ENCODE peak calls at places on chromosomes 11 and 22, in seven cellular contexts. One of them, this sample, is unnamed.

GRCh38 chr22:36226189-36226588 is 13.1 kb downstream of the APOL2 start:
- DNase-seq in WTC11: no peak
- DNase-seq in heart left ventricle: no peak
- DNase-seq in colonic mucosa: no peak
- DNase-seq in fibroblast of mammary gland: no peak
- DNase-seq in fibroblast of lung: no peak
- DNase-seq in mammary epithelial cell: no peak
- DNase-seq in this sample: no peak

GRCh38 chr11:47590026-47590861 is 3.8 kb downstream of the FAM180B start:
- DNase-seq in fibroblast of mammary gland: no peak
- DNase-seq in fibroblast of lung: peak; percentile 25
- DNase-seq in mammary epithelial cell: no peak
- DNase-seq in WTC11: peak; percentile 60
- DNase-seq in colonic mucosa: no peak
- DNase-seq in heart left ventricle: no peak
- DNase-seq in this sample: no peak

GRCh38 chr11:74909812-74910211 is 39.1 kb downstream of the XRRA1 start:
- DNase-seq in mammary epithelial cell: no peak
- DNase-seq in colonic mucosa: no peak
- DNase-seq in WTC11: no peak
- DNase-seq in fibroblast of lung: no peak
- DNase-seq in heart left ventricle: no peak
- DNase-seq in fibroblast of mammary gland: no peak
- DNase-seq in this sample: no peak

GRCh38 chr22:49566141-49566541 is 261.5 kb downstream of the BRD1 start:
- DNase-seq in heart left ventricle: no peak
- DNase-seq in fibroblast of mammary gland: no peak
- DNase-seq in fibroblast of lung: no peak
- DNase-seq in mammary epithelial cell: no peak
- DNase-seq in colonic mucosa: no peak
- DNase-seq in WTC11: no peak
- DNase-seq in this sample: no peak

GRCh38 chr11:130031945-130032344 is 29.3 kb upstream of the PRDM10 start:
- DNase-seq in fibroblast of mammary gland: no peak
- DNase-seq in fibroblast of lung: no peak
- DNase-seq in WTC11: no peak
- DNase-seq in colonic mucosa: no peak
- DNase-seq in mammary epithelial cell: no peak
- DNase-seq in heart left ventricle: no peak
- DNase-seq in this sample: peak; percentile 28

GRCh38 chr22:27804683-27805297 is 3.2 kb upstream of the MN1 start:
- DNase-seq in mammary epithelial cell: peak; percentile 41
- DNase-seq in colonic mucosa: peak; percentile 64
- DNase-seq in WTC11: peak; percentile 77
- DNase-seq in heart left ventricle: peak; percentile 72
- DNase-seq in fibroblast of lung: peak; percentile 58
- DNase-seq in fibroblast of mammary gland: peak; percentile 59
- DNase-seq in this sample: peak; percentile 78

GRCh38 chr22:49419661-49420060 is 408.0 kb downstream of the BRD1 start:
- DNase-seq in mammary epithelial cell: no peak
- DNase-seq in colonic mucosa: no peak
- DNase-seq in fibroblast of mammary gland: no peak
- DNase-seq in heart left ventricle: no peak
- DNase-seq in WTC11: no peak
- DNase-seq in fibroblast of lung: no peak
- DNase-seq in this sample: no peak

GRCh38 chr11:134050541-134051383 is 18.1 kb upstream of the JAM3 start:
- DNase-seq in fibroblast of lung: no peak
- DNase-seq in WTC11: peak; percentile 69
- DNase-seq in mammary epithelial cell: peak; percentile 34
- DNase-seq in fibroblast of mammary gland: peak; percentile 57
- DNase-seq in heart left ventricle: peak; percentile 76
- DNase-seq in colonic mucosa: peak; percentile 87
- DNase-seq in this sample: peak; percentile 68

GRCh38 chr22:37303821-37304274 is 21.5 kb downstream of the CYTH4 start:
- DNase-seq in fibroblast of mammary gland: peak; percentile 94
- DNase-seq in mammary epithelial cell: peak; percentile 90
- DNase-seq in fibroblast of lung: peak; percentile 92
- DNase-seq in WTC11: no peak
- DNase-seq in heart left ventricle: no peak
- DNase-seq in colonic mucosa: no peak
- DNase-seq in this sample: peak; percentile 82

GRCh38 chr11:73330569-73331093 is 22.6 kb downstream of the ARHGEF17 start:
- DNase-seq in WTC11: peak; percentile 35
- DNase-seq in colonic mucosa: no peak
- DNase-seq in mammary epithelial cell: no peak
- DNase-seq in fibroblast of mammary gland: peak; percentile 58
- DNase-seq in heart left ventricle: no peak
- DNase-seq in fibroblast of lung: peak; percentile 48
- DNase-seq in this sample: peak; percentile 51

GRCh38 chr11:120125005-120125404 is 12.9 kb downstream of the TRIM29 start:
- DNase-seq in colonic mucosa: no peak
- DNase-seq in mammary epithelial cell: peak; percentile 87
- DNase-seq in fibroblast of lung: peak; percentile 29
- DNase-seq in WTC11: no peak
- DNase-seq in heart left ventricle: no peak
- DNase-seq in fibroblast of mammary gland: peak; percentile 81
- DNase-seq in this sample: no peak

GRCh38 chr11:47285969-47286770 is 16.2 kb downstream of the MADD start:
- DNase-seq in colonic mucosa: no peak
- DNase-seq in fibroblast of lung: no peak
- DNase-seq in WTC11: no peak
- DNase-seq in fibroblast of mammary gland: no peak
- DNase-seq in mammary epithelial cell: no peak
- DNase-seq in heart left ventricle: no peak
- DNase-seq in this sample: no peak

GRCh38 chr11:9489366-9489765 is 28.6 kb downstream of the ZNF143 start:
- DNase-seq in fibroblast of lung: peak; percentile 84
- DNase-seq in WTC11: no peak
- DNase-seq in colonic mucosa: no peak
- DNase-seq in heart left ventricle: no peak
- DNase-seq in fibroblast of mammary gland: peak; percentile 55
- DNase-seq in mammary epithelial cell: peak; percentile 5
- DNase-seq in this sample: peak; percentile 83

GRCh38 chr11:94537051-94537600 is 6.6 kb upstream of the FUT4 start:
- DNase-seq in heart left ventricle: no peak
- DNase-seq in WTC11: no peak
- DNase-seq in mammary epithelial cell: peak; percentile 58
- DNase-seq in fibroblast of mammary gland: peak; percentile 76
- DNase-seq in colonic mucosa: peak; percentile 47
- DNase-seq in fibroblast of lung: peak; percentile 75
- DNase-seq in this sample: peak; percentile 79

GRCh38 chr11:46541593-46542371 is 52.0 kb downstream of the AMBRA1 start:
- DNase-seq in mammary epithelial cell: no peak
- DNase-seq in WTC11: no peak
- DNase-seq in fibroblast of lung: no peak
- DNase-seq in colonic mucosa: peak; percentile 91
- DNase-seq in fibroblast of mammary gland: no peak
- DNase-seq in heart left ventricle: peak; percentile 32
- DNase-seq in this sample: no peak

GRCh38 chr11:115539844-115540243 is 35.6 kb upstream of the CADM1 start:
- DNase-seq in WTC11: no peak
- DNase-seq in colonic mucosa: no peak
- DNase-seq in mammary epithelial cell: no peak
- DNase-seq in fibroblast of mammary gland: no peak
- DNase-seq in heart left ventricle: no peak
- DNase-seq in fibroblast of lung: no peak
- DNase-seq in this sample: no peak

GRCh38 chr22:20227363-20227762 is 40.8 kb downstream of the RTN4R start:
- DNase-seq in mammary epithelial cell: no peak
- DNase-seq in colonic mucosa: no peak
- DNase-seq in heart left ventricle: no peak
- DNase-seq in fibroblast of lung: no peak
- DNase-seq in WTC11: no peak
- DNase-seq in fibroblast of mammary gland: no peak
- DNase-seq in this sample: no peak
- TF ChIP-seq CTCF in mammary epithelial cell: no peak
- TF ChIP-seq CTCF in colonic mucosa: no peak
- TF ChIP-seq CTCF in heart left ventricle: no peak
- TF ChIP-seq CTCF in fibroblast of lung: no peak
- TF ChIP-seq CTCF in WTC11: no peak
- TF ChIP-seq CTCF in fibroblast of mammary gland: no peak
- TF ChIP-seq CTCF in this sample: no peak

GRCh38 chr11:111554532-111554931 is 14.0 kb downstream of the LAYN start:
- DNase-seq in mammary epithelial cell: peak; percentile 90
- DNase-seq in heart left ventricle: no peak
- DNase-seq in colonic mucosa: no peak
- DNase-seq in fibroblast of lung: no peak
- DNase-seq in fibroblast of mammary gland: peak; percentile 55
- DNase-seq in WTC11: no peak
- DNase-seq in this sample: peak; percentile 24

GRCh38 chr11:111555255-111555654 is 14.7 kb downstream of the LAYN start:
- DNase-seq in fibroblast of mammary gland: peak; percentile 76
- DNase-seq in fibroblast of lung: peak; percentile 93
- DNase-seq in mammary epithelial cell: peak; percentile 95
- DNase-seq in colonic mucosa: no peak
- DNase-seq in heart left ventricle: no peak
- DNase-seq in WTC11: no peak
- DNase-seq in this sample: no peak

GRCh38 chr11:111559791-111560190 is 19.3 kb downstream of the LAYN start:
- DNase-seq in fibroblast of mammary gland: no peak
- DNase-seq in colonic mucosa: no peak
- DNase-seq in fibroblast of lung: no peak
- DNase-seq in WTC11: no peak
- DNase-seq in heart left ventricle: no peak
- DNase-seq in mammary epithelial cell: no peak
- DNase-seq in this sample: no peak

GRCh38 chr11:111560785-111561184 is 20.3 kb downstream of the LAYN start:
- DNase-seq in WTC11: no peak
- DNase-seq in heart left ventricle: no peak
- DNase-seq in colonic mucosa: no peak
- DNase-seq in fibroblast of lung: no peak
- DNase-seq in fibroblast of mammary gland: no peak
- DNase-seq in mammary epithelial cell: no peak
- DNase-seq in this sample: no peak

GRCh38 chr11:111557425-111558111 is 17.0 kb downstream of the LAYN start:
- DNase-seq in heart left ventricle: no peak
- DNase-seq in colonic mucosa: no peak
- DNase-seq in fibroblast of mammary gland: peak; percentile 98
- DNase-seq in WTC11: no peak
- DNase-seq in fibroblast of lung: peak; percentile 99
- DNase-seq in mammary epithelial cell: peak; percentile 89
- DNase-seq in this sample: peak; percentile 74
- TF ChIP-seq CTCF in heart left ventricle: no peak
- TF ChIP-seq CTCF in colonic mucosa: no peak
- TF ChIP-seq CTCF in fibroblast of mammary gland: peak; percentile 10
- TF ChIP-seq CTCF in WTC11: no peak
- TF ChIP-seq CTCF in fibroblast of lung: peak; percentile 18
- TF ChIP-seq CTCF in mammary epithelial cell: no peak
- TF ChIP-seq CTCF in this sample: no peak

DNA sequence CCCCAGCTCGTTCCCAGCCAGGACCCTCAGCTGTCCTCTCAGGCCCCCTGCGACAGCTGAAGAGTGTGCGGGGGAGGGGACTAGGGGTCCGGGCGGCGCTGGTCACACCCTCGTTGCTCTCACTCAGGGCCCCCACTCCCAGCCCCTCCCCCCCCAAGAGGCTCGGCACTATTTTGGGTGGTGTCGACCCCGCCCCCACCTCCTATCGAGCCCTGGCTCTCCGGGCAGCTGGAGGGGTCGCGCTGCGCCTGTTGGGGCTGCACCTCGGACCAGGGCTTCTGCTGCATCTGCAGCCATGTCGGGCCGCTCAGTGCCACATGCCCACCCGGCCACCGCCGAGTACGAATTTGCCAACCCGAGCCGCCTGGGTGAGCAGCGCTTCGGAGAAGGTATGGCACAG is at the start of gene HSPB2:
- DNase-seq in colonic mucosa: no peak
- DNase-seq in fibroblast of mammary gland: no peak
- DNase-seq in fibroblast of lung: no peak
- DNase-seq in WTC11: no peak
- DNase-seq in heart left ventricle: peak; percentile 69
- DNase-seq in mammary epithelial cell: no peak
- DNase-seq in this sample: no peak
- TF ChIP-seq CTCF in colonic mucosa: no peak
- TF ChIP-seq CTCF in fibroblast of mammary gland: no peak
- TF ChIP-seq CTCF in fibroblast of lung: no peak
- TF ChIP-seq CTCF in WTC11: no peak
- TF ChIP-seq CTCF in heart left ventricle: no peak
- TF ChIP-seq CTCF in mammary epithelial cell: no peak
- TF ChIP-seq CTCF in this sample: no peak

GRCh38 chr11:19327280-19327679 is 86.5 kb upstream of the E2F8 start:
- DNase-seq in fibroblast of lung: no peak
- DNase-seq in mammary epithelial cell: no peak
- DNase-seq in colonic mucosa: no peak
- DNase-seq in fibroblast of mammary gland: no peak
- DNase-seq in WTC11: no peak
- DNase-seq in heart left ventricle: no peak
- DNase-seq in this sample: no peak

GRCh38 chr11:19323502-19323901 is 82.8 kb upstream of the E2F8 start:
- DNase-seq in colonic mucosa: no peak
- DNase-seq in fibroblast of mammary gland: peak; percentile 25
- DNase-seq in heart left ventricle: no peak
- DNase-seq in mammary epithelial cell: no peak
- DNase-seq in fibroblast of lung: no peak
- DNase-seq in WTC11: no peak
- DNase-seq in this sample: peak; percentile 41

GRCh38 chr11:19329910-19330309 is 89.2 kb upstream of the E2F8 start:
- DNase-seq in colonic mucosa: no peak
- DNase-seq in heart left ventricle: no peak
- DNase-seq in mammary epithelial cell: no peak
- DNase-seq in fibroblast of lung: no peak
- DNase-seq in WTC11: no peak
- DNase-seq in fibroblast of mammary gland: no peak
- DNase-seq in this sample: no peak

GRCh38 chr11:19328586-19329311 is 88.0 kb upstream of the E2F8 start:
- DNase-seq in heart left ventricle: no peak
- DNase-seq in colonic mucosa: no peak
- DNase-seq in WTC11: no peak
- DNase-seq in fibroblast of mammary gland: peak; percentile 72
- DNase-seq in fibroblast of lung: no peak
- DNase-seq in mammary epithelial cell: no peak
- DNase-seq in this sample: peak; percentile 55

DNA sequence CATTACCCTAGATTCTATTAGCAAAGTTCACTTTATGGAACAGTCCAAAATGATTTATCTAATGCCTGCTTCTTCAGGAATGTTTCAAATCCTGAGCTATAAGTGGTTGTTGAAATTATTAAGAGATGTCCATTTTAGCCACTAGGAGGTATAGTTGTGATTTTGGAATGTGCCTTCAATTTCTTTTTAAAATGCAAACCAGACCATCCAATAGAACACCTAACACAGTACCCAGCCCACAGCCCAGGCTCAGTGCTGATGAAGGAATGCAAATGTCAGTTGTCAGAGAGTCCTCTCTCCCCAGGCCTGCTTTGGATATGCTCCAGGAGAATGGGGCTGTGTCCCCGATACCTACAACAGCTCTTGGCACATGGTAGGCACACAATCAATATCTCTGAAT is 85.8 kb upstream of the E2F8 start:
- DNase-seq in fibroblast of lung: peak; percentile 4
- DNase-seq in WTC11: no peak
- DNase-seq in mammary epithelial cell: no peak
- DNase-seq in fibroblast of mammary gland: peak; percentile 58
- DNase-seq in colonic mucosa: no peak
- DNase-seq in heart left ventricle: no peak
- DNase-seq in this sample: peak; percentile 66
- TF ChIP-seq CTCF in fibroblast of lung: peak; percentile 49
- TF ChIP-seq CTCF in WTC11: no peak
- TF ChIP-seq CTCF in mammary epithelial cell: peak; percentile 14
- TF ChIP-seq CTCF in fibroblast of mammary gland: peak; percentile 56
- TF ChIP-seq CTCF in colonic mucosa: no peak
- TF ChIP-seq CTCF in heart left ventricle: peak; percentile 25
- TF ChIP-seq CTCF in this sample: peak; percentile 43